ENCODE peak calls at places on chromosome 14, in nine cellular contexts. N, K, F, C, E, X, W, B and G are unnamed samples.

GRCh38 chr14:79383031-79383430 is 828.3 kb downstream of the DIO2 start:
- DNase-seq in W (no peak), C (no peak), X (peak), N (no peak), F (no peak), K (no peak), E (no peak), B (no peak), G (no peak)

GRCh38 chr14:48023881-48024280 is 348.5 kb upstream of the MDGA2 start:
- DNase-seq in K (no peak), W (no peak), B (no peak), E (no peak), X (no peak), N (no peak), C (no peak), F (no peak), G (no peak)

GRCh38 chr14:29566194-29566593 is 361.5 kb downstream of the PRKD1 start:
- DNase-seq in E (no peak), N (no peak), C (no peak), K (no peak), X (no peak), F (no peak), W (no peak), B (no peak), G (no peak)

GRCh38 chr14:102272392-102272791 is 32.6 kb downstream of the MOK start:
- DNase-seq in B (no peak), N (no peak), C (no peak), W (no peak), X (no peak), K (no peak), F (no peak), E (no peak), G (no peak)

GRCh38 chr14:102775855-102776760 is 1.1 kb upstream of the TRAF3 start:
- DNase-seq in C (no peak), W (peak), X (no peak), B (no peak), N (no peak), K (no peak), F (peak), E (no peak), G (peak)

GRCh38 chr14:32224731-32225377 is 21.8 kb upstream of the RNU6-8 start:
- DNase-seq in B (no peak), X (peak), C (no peak), K (no peak), E (peak), W (peak), N (peak), F (peak), G (peak)

GRCh38 chr14:68736519-68736918 is 56.3 kb downstream of the ZFP36L1 start:
- DNase-seq in E (no peak), K (no peak), C (no peak), W (no peak), N (no peak), B (no peak), X (no peak), F (no peak), G (no peak)

GRCh38 chr14:29098625-29099024 is 332.0 kb downstream of the FOXG1 start:
- DNase-seq in B (no peak), W (no peak), X (no peak), F (no peak), E (no peak), K (no peak), C (no peak), N (no peak), G (no peak)

GRCh38 chr14:74038015-74038859 is 19.1 kb downstream of the BBOF1 start:
- DNase-seq in K (no peak), W (no peak), B (no peak), E (no peak), C (no peak), X (peak), N (peak), F (no peak), G (no peak)